ENCODE peak calls at places on chromosomes 4 and X, in eight cellular contexts. One of them, this sample, is unnamed.

GRCh38 chr4:45316257-45316656 is 589.9 kb upstream of the GNPDA2 start:
- DNase-seq in T-helper 2 cell: no peak
- DNase-seq in NCI-H2107: no peak
- DNase-seq in cerebellar nuclear complex: no peak
- DNase-seq in CD4-positive, CD25-positive, alpha-beta regulatory T cell: no peak
- DNase-seq in NCI-H460: no peak
- DNase-seq in dermis blood vessel endothelial cell: no peak
- DNase-seq in ACHN: no peak
- DNase-seq in this sample: no peak

GRCh38 chr4:157832596-157832995 is 340.2 kb downstream of the GASK1B start:
- DNase-seq in T-helper 2 cell: no peak
- DNase-seq in NCI-H2107: no peak
- DNase-seq in cerebellar nuclear complex: no peak
- DNase-seq in CD4-positive, CD25-positive, alpha-beta regulatory T cell: no peak
- DNase-seq in NCI-H460: no peak
- DNase-seq in dermis blood vessel endothelial cell: no peak
- DNase-seq in ACHN: no peak
- DNase-seq in this sample: no peak

GRCh38 chr4:145177906-145178538 is 2.4 kb downstream of the OTUD4 start:
- DNase-seq in T-helper 2 cell: no peak
- DNase-seq in NCI-H2107: no peak
- DNase-seq in cerebellar nuclear complex: no peak
- DNase-seq in CD4-positive, CD25-positive, alpha-beta regulatory T cell: peak
- DNase-seq in NCI-H460: no peak
- DNase-seq in dermis blood vessel endothelial cell: peak
- DNase-seq in ACHN: peak
- DNase-seq in this sample: peak

GRCh38 chr4:78652282-78652876 is 100.8 kb downstream of the ANXA3 start:
- DNase-seq in T-helper 2 cell: no peak
- DNase-seq in NCI-H2107: no peak
- DNase-seq in cerebellar nuclear complex: no peak
- DNase-seq in CD4-positive, CD25-positive, alpha-beta regulatory T cell: no peak
- DNase-seq in NCI-H460: no peak
- DNase-seq in dermis blood vessel endothelial cell: peak
- DNase-seq in ACHN: no peak
- DNase-seq in this sample: no peak

GRCh38 chr4:70518716-70519115 is 347 bp downstream of the AMTN start:
- DNase-seq in T-helper 2 cell: no peak
- DNase-seq in NCI-H2107: no peak
- DNase-seq in cerebellar nuclear complex: no peak
- DNase-seq in CD4-positive, CD25-positive, alpha-beta regulatory T cell: no peak
- DNase-seq in NCI-H460: no peak
- DNase-seq in dermis blood vessel endothelial cell: no peak
- DNase-seq in ACHN: no peak
- DNase-seq in this sample: no peak

GRCh38 chrX:120570201-120570600 is 9.4 kb upstream of the CUL4B start:
- DNase-seq in T-helper 2 cell: no peak
- DNase-seq in NCI-H2107: no peak
- DNase-seq in cerebellar nuclear complex: no peak
- DNase-seq in CD4-positive, CD25-positive, alpha-beta regulatory T cell: no peak
- DNase-seq in NCI-H460: no peak
- DNase-seq in dermis blood vessel endothelial cell: no peak
- DNase-seq in ACHN: no peak
- DNase-seq in this sample: no peak

GRCh38 chr4:145473203-145473602 is 8.4 kb upstream of the SMAD1 start:
- DNase-seq in T-helper 2 cell: no peak
- DNase-seq in NCI-H2107: no peak
- DNase-seq in cerebellar nuclear complex: no peak
- DNase-seq in CD4-positive, CD25-positive, alpha-beta regulatory T cell: no peak
- DNase-seq in NCI-H460: no peak
- DNase-seq in dermis blood vessel endothelial cell: no peak
- DNase-seq in ACHN: no peak
- DNase-seq in this sample: no peak

GRCh38 chr4:26256016-26256415 is 64.8 kb upstream of the RBPJ start:
- DNase-seq in T-helper 2 cell: no peak
- DNase-seq in NCI-H2107: no peak
- DNase-seq in cerebellar nuclear complex: no peak
- DNase-seq in CD4-positive, CD25-positive, alpha-beta regulatory T cell: no peak
- DNase-seq in NCI-H460: no peak
- DNase-seq in dermis blood vessel endothelial cell: no peak
- DNase-seq in ACHN: no peak
- DNase-seq in this sample: no peak